ENCODE peak calls at places on chromosomes 5 and 9, in five cellular contexts. F is activated naive CD4-positive, alpha-beta T cell treated with anti-CD3 and anti-CD28 coated beads for 36 hours; U is SHP77 treated with DMSO at 0.1 percent for 48 hours; B is M059J; M is amniotic stem cell. N is an unnamed sample.

GRCh38 chr5:164335837-164336236 is 830.4 kb downstream of the MAT2B start:
- DNase-seq in F (no peak), U (no peak), B (peak), M (peak), N (no peak)

GRCh38 chr5:68193481-68194036 is 22.0 kb upstream of the PIK3R1 start:
- DNase-seq in F (no peak), U (no peak), B (no peak), M (no peak), N (no peak)

GRCh38 chr5:116546033-116546742 is 28.4 kb downstream of the SEMA6A start:
- DNase-seq in F (no peak), U (no peak), B (no peak), M (no peak), N (no peak)

GRCh38 chr9:124840300-124840833 is 12.9 kb upstream of the WDR38 start:
- DNase-seq in F (no peak), U (no peak), B (no peak), M (no peak), N (no peak)

GRCh38 chr5:116395178-116395577 is 179.4 kb downstream of the SEMA6A start:
- DNase-seq in F (no peak), U (no peak), B (no peak), M (no peak), N (peak)

GRCh38 chr5:91420879-91421278 is 37.8 kb upstream of the ARRDC3 start:
- DNase-seq in F (no peak), U (no peak), B (no peak), M (no peak), N (no peak)

GRCh38 chr5:78320461-78320860 is 26.0 kb upstream of the AP3B1 start:
- DNase-seq in F (peak), U (no peak), B (peak), M (no peak), N (no peak)

GRCh38 chr5:179376701-179377420 is 31.6 kb upstream of the ADAMTS2 start:
- DNase-seq in F (no peak), U (no peak), B (no peak), M (no peak), N (no peak)

GRCh38 chr5:42719034-42719433 is 37.6 kb upstream of the CCDC152 start:
- DNase-seq in F (no peak), U (no peak), B (peak), M (no peak), N (no peak)